ENCODE peak calls at places on chromosomes 4 and X, in six cellular contexts. O, A, W, Q, K and E are unnamed samples.

GRCh38 chr4:2790583-2791517 is 2.0 kb upstream of the SH3BP2 start:
- DNase-seq in O (no peak), A (peak), W (peak), Q (no peak), K (peak), E (no peak)

GRCh38 chrX:16148896-16149295 is 18.4 kb upstream of the MAGEB17 start:
- DNase-seq in O (peak), A (no peak), W (no peak), Q (no peak), K (no peak), E (no peak)

GRCh38 chrX:28581522-28581921 is 5.7 kb upstream of the IL1RAPL1 start:
- DNase-seq in O (no peak), A (no peak), W (no peak), Q (no peak), K (no peak), E (no peak)

GRCh38 chr4:82124365-82124764 is 249.4 kb downstream of the HNRNPD start:
- DNase-seq in O (no peak), A (no peak), W (no peak), Q (no peak), K (no peak), E (no peak)

GRCh38 chr4:150970685-150971151 is 44.4 kb downstream of the LRBA start:
- DNase-seq in O (no peak), A (no peak), W (no peak), Q (no peak), K (no peak), E (no peak)

GRCh38 chrX:27924718-27925117 is 56.5 kb downstream of the DCAF8L1 start:
- DNase-seq in O (no peak), A (no peak), W (no peak), Q (no peak), K (no peak), E (no peak)

GRCh38 chr4:86891785-86892638 is at the start of gene C4orf36:
- DNase-seq in O (peak), A (peak), W (peak), Q (peak), K (peak), E (peak)

GRCh38 chr4:56704074-56704473 is 23.0 kb upstream of the HOPX start:
- DNase-seq in O (no peak), A (no peak), W (no peak), Q (no peak), K (no peak), E (peak)

GRCh38 chr4:31539279-31540074 is 819.3 kb downstream of the PCDH7 start:
- DNase-seq in O (no peak), A (no peak), W (no peak), Q (no peak), K (no peak), E (no peak)

GRCh38 chr4:40720931-40721330 is 28.8 kb upstream of the NSUN7 start:
- DNase-seq in O (no peak), A (no peak), W (no peak), Q (no peak), K (no peak), E (no peak)

GRCh38 chrX:36963069-36963808 is 44.9 kb upstream of the FAM47C start:
- DNase-seq in O (no peak), A (no peak), W (no peak), Q (no peak), K (no peak), E (no peak)

GRCh38 chrX:56728752-56729151 is 291 bp upstream of the NBDY start:
- DNase-seq in O (no peak), A (no peak), W (no peak), Q (no peak), K (no peak), E (no peak)

GRCh38 chr4:108492816-108493595 is 127.4 kb upstream of the RPL34 start:
- DNase-seq in O (no peak), A (no peak), W (no peak), Q (no peak), K (no peak), E (peak)

GRCh38 chr4:122674371-122674770 is 53.5 kb upstream of the IL21 start:
- DNase-seq in O (no peak), A (no peak), W (no peak), Q (no peak), K (no peak), E (no peak)

GRCh38 chr4:109134921-109135320 is 167.5 kb downstream of the COL25A1 start:
- DNase-seq in O (no peak), A (no peak), W (no peak), Q (no peak), K (no peak), E (no peak)

GRCh38 chr4:38860788-38861424 is 4.3 kb upstream of the TLR6 start:
- DNase-seq in O (no peak), A (no peak), W (no peak), Q (no peak), K (no peak), E (peak)